ENCODE peak calls at places on chromosomes 16 and 17, in seven cellular contexts. One of them, this sample, is unnamed.

GRCh38 chr16:65064131-65064530 is 57.7 kb downstream of the CDH11 start:
- DNase-seq in left ventricle myocardium inferior: no peak
- DNase-seq in thoracic aorta: no peak
- DNase-seq in uterus: no peak
- DNase-seq in BE2C: no peak
- DNase-seq in GM23338: no peak
- DNase-seq in SJSA1: no peak
- DNase-seq in this sample: no peak

GRCh38 chr16:83926726-83927397 is 26.2 kb upstream of the OSGIN1 start:
- DNase-seq in SJSA1: peak; percentile 44
- DNase-seq in uterus: peak; percentile 66
- DNase-seq in thoracic aorta: peak; percentile 38
- DNase-seq in left ventricle myocardium inferior: peak; percentile 63
- DNase-seq in GM23338: peak; percentile 90
- DNase-seq in BE2C: peak; percentile 70
- DNase-seq in this sample: peak; percentile 76

GRCh38 chr16:83771306-83771942 is 36.4 kb upstream of the HSBP1 start:
- DNase-seq in SJSA1: no peak
- DNase-seq in uterus: peak; percentile 18
- DNase-seq in BE2C: peak; percentile 11
- DNase-seq in thoracic aorta: peak; percentile 7
- DNase-seq in left ventricle myocardium inferior: peak; percentile 78
- DNase-seq in GM23338: no peak
- DNase-seq in this sample: peak; percentile 78

GRCh38 chr17:19002805-19003542 is 1.6 kb downstream of the FAM83G start:
- DNase-seq in left ventricle myocardium inferior: no peak
- DNase-seq in thoracic aorta: no peak
- DNase-seq in uterus: no peak
- DNase-seq in BE2C: no peak
- DNase-seq in SJSA1: no peak
- DNase-seq in GM23338: no peak
- DNase-seq in this sample: no peak

GRCh38 chr17:65588194-65588808 is 26.9 kb upstream of the AXIN2 start:
- DNase-seq in SJSA1: no peak
- DNase-seq in BE2C: no peak
- DNase-seq in left ventricle myocardium inferior: peak; percentile 45
- DNase-seq in GM23338: no peak
- DNase-seq in thoracic aorta: no peak
- DNase-seq in uterus: no peak
- DNase-seq in this sample: peak; percentile 43

GRCh38 chr17:32755045-32755805 is 121.7 kb downstream of the MYO1D start:
- DNase-seq in thoracic aorta: no peak
- DNase-seq in SJSA1: peak; percentile 11
- DNase-seq in left ventricle myocardium inferior: no peak
- DNase-seq in uterus: no peak
- DNase-seq in GM23338: peak; percentile 53
- DNase-seq in BE2C: no peak
- DNase-seq in this sample: no peak

GRCh38 chr16:8935989-8936388 is 27.7 kb downstream of the USP7 start:
- DNase-seq in thoracic aorta: no peak
- DNase-seq in left ventricle myocardium inferior: no peak
- DNase-seq in GM23338: peak; percentile 77
- DNase-seq in SJSA1: no peak
- DNase-seq in uterus: no peak
- DNase-seq in BE2C: no peak
- DNase-seq in this sample: no peak

GRCh38 chr17:63626551-63627228 is 4.5 kb downstream of the MAP3K3 start:
- DNase-seq in GM23338: no peak
- DNase-seq in SJSA1: no peak
- DNase-seq in left ventricle myocardium inferior: no peak
- DNase-seq in uterus: no peak
- DNase-seq in BE2C: no peak
- DNase-seq in thoracic aorta: no peak
- DNase-seq in this sample: no peak

GRCh38 chr16:97822-98221 is 19.8 kb downstream of the MPG start:
- DNase-seq in thoracic aorta: no peak
- DNase-seq in uterus: no peak
- DNase-seq in GM23338: no peak
- DNase-seq in left ventricle myocardium inferior: no peak
- DNase-seq in BE2C: no peak
- DNase-seq in SJSA1: no peak
- DNase-seq in this sample: no peak

GRCh38 chr17:7587420-7587786 is 2.5 kb downstream of the SOX15 start:
- DNase-seq in left ventricle myocardium inferior: no peak
- DNase-seq in uterus: no peak
- DNase-seq in GM23338: no peak
- DNase-seq in thoracic aorta: no peak
- DNase-seq in SJSA1: no peak
- DNase-seq in BE2C: no peak
- DNase-seq in this sample: no peak

GRCh38 chr16:11152205-11152604 is 103.8 kb downstream of the SOCS1 start:
- DNase-seq in SJSA1: no peak
- DNase-seq in GM23338: no peak
- DNase-seq in uterus: no peak
- DNase-seq in thoracic aorta: no peak
- DNase-seq in BE2C: peak; percentile 59
- DNase-seq in left ventricle myocardium inferior: no peak
- DNase-seq in this sample: no peak

GRCh38 chr17:12927541-12928425 is 90.0 kb downstream of the ELAC2 start:
- DNase-seq in left ventricle myocardium inferior: peak; percentile 20
- DNase-seq in BE2C: no peak
- DNase-seq in thoracic aorta: no peak
- DNase-seq in SJSA1: no peak
- DNase-seq in uterus: peak; percentile 22
- DNase-seq in GM23338: no peak
- DNase-seq in this sample: peak; percentile 47

GRCh38 chr17:79248843-79249242 is 174.2 kb downstream of the ENGASE start:
- DNase-seq in GM23338: peak; percentile 22
- DNase-seq in left ventricle myocardium inferior: no peak
- DNase-seq in BE2C: no peak
- DNase-seq in uterus: no peak
- DNase-seq in thoracic aorta: no peak
- DNase-seq in SJSA1: no peak
- DNase-seq in this sample: no peak

GRCh38 chr16:35011-35775 is 18.2 kb downstream of the POLR3K start:
- DNase-seq in SJSA1: no peak
- DNase-seq in left ventricle myocardium inferior: no peak
- DNase-seq in BE2C: no peak
- DNase-seq in GM23338: peak; percentile 0
- DNase-seq in thoracic aorta: no peak
- DNase-seq in uterus: no peak
- DNase-seq in this sample: no peak

GRCh38 chr17:57281887-57282653 is 25.7 kb downstream of the MSI2 start:
- DNase-seq in left ventricle myocardium inferior: no peak
- DNase-seq in BE2C: no peak
- DNase-seq in GM23338: no peak
- DNase-seq in uterus: no peak
- DNase-seq in SJSA1: no peak
- DNase-seq in thoracic aorta: no peak
- DNase-seq in this sample: no peak

DNA sequence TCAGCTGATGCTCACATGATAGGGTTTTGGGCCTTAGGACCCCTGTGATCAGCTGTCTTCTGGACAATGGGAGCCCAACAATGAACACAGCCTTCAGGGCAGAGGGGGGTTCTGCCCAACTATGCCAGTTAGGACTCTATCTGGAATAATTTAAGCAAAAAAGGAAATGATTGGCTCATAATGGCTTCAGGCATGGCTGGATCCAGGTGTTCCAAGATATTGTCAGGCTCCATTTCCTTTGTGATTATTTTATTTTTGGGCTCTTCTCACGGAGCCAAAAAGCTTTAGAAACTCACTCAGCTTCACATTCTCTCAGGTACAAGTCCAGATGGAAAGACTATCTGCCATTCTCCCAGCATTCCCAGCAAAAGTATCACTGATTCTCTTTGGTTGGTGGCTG is 2.9 kb upstream of the MT2A start:
- DNase-seq in SJSA1: no peak
- DNase-seq in left ventricle myocardium inferior: no peak
- DNase-seq in BE2C: no peak
- DNase-seq in thoracic aorta: no peak
- DNase-seq in uterus: no peak
- DNase-seq in GM23338: no peak
- DNase-seq in this sample: no peak
- H3K4me1 ChIP-seq in SJSA1: peaks cover 37% of the 10 kb centered on the region
- H3K4me1 ChIP-seq in left ventricle myocardium inferior: peaks cover 46% of the 10 kb centered on the region
- H3K4me1 ChIP-seq in BE2C: peaks cover 3% of the 10 kb centered on the region
- H3K4me1 ChIP-seq in thoracic aorta: peaks cover 21% of the 10 kb centered on the region
- H3K4me1 ChIP-seq in uterus: peaks cover 7% of the 10 kb centered on the region
- H3K4me1 ChIP-seq in GM23338: peaks cover 22% of the 10 kb centered on the region
- H3K4me1 ChIP-seq in this sample: peaks cover 37% of the 10 kb centered on the region

GRCh38 chr16:67246081-67246944 is 968 bp downstream of the FHOD1 start:
- DNase-seq in BE2C: peak; percentile 87
- DNase-seq in left ventricle myocardium inferior: peak; percentile 80
- DNase-seq in uterus: peak; percentile 71
- DNase-seq in GM23338: peak; percentile 97
- DNase-seq in SJSA1: peak; percentile 87
- DNase-seq in thoracic aorta: no peak
- DNase-seq in this sample: peak; percentile 84
- H3K4me1 ChIP-seq in BE2C: peaks cover 18% of the 10 kb centered on the region
- H3K4me1 ChIP-seq in left ventricle myocardium inferior: peaks cover 83% of the 10 kb centered on the region
- H3K4me1 ChIP-seq in uterus: peaks cover 15% of the 10 kb centered on the region
- H3K4me1 ChIP-seq in GM23338: peaks cover 30% of the 10 kb centered on the region
- H3K4me1 ChIP-seq in SJSA1: peaks cover 74% of the 10 kb centered on the region
- H3K4me1 ChIP-seq in thoracic aorta: peaks cover 36% of the 10 kb centered on the region
- H3K4me1 ChIP-seq in this sample: peaks cover 72% of the 10 kb centered on the region

GRCh38 chr17:29664743-29665479 is 42.2 kb upstream of the CORO6 start:
- DNase-seq in GM23338: no peak
- DNase-seq in BE2C: no peak
- DNase-seq in SJSA1: no peak
- DNase-seq in uterus: no peak
- DNase-seq in left ventricle myocardium inferior: no peak
- DNase-seq in thoracic aorta: no peak
- DNase-seq in this sample: no peak

GRCh38 chr17:29671661-29672060 is 48.9 kb upstream of the CORO6 start:
- DNase-seq in left ventricle myocardium inferior: no peak
- DNase-seq in uterus: no peak
- DNase-seq in BE2C: no peak
- DNase-seq in SJSA1: no peak
- DNase-seq in thoracic aorta: no peak
- DNase-seq in GM23338: no peak
- DNase-seq in this sample: no peak

GRCh38 chr17:29665480-29665807 is 42.7 kb upstream of the CORO6 start:
- DNase-seq in uterus: no peak
- DNase-seq in GM23338: no peak
- DNase-seq in left ventricle myocardium inferior: no peak
- DNase-seq in SJSA1: no peak
- DNase-seq in thoracic aorta: no peak
- DNase-seq in BE2C: no peak
- DNase-seq in this sample: no peak

GRCh38 chr17:29663155-29663554 is 40.4 kb upstream of the CORO6 start:
- DNase-seq in thoracic aorta: no peak
- DNase-seq in BE2C: no peak
- DNase-seq in uterus: no peak
- DNase-seq in left ventricle myocardium inferior: no peak
- DNase-seq in GM23338: peak; percentile 35
- DNase-seq in SJSA1: no peak
- DNase-seq in this sample: no peak

DNA sequence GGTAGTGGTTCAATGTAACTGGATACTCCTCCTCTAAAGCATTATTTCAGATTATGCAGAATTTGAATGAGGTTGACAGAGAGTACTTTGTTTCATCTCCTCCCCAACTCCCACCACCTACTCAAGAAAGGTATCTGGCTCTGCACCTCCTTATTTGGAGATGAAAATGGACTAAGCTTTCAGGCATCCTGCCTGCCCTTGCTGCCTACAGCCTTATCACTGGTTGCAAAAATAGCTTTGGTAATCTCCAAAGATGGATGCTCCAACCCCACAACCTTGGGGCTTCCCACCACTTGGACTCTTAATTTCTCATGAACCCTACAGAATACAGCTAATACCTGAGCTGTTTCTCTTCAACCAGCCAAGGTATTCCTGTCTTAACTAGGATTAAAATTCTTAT is 45.3 kb upstream of the CORO6 start:
- DNase-seq in BE2C: no peak
- DNase-seq in uterus: no peak
- DNase-seq in GM23338: peak; percentile 14
- DNase-seq in SJSA1: no peak
- DNase-seq in left ventricle myocardium inferior: no peak
- DNase-seq in thoracic aorta: no peak
- DNase-seq in this sample: peak; percentile 51
- H3K4me1 ChIP-seq in BE2C: no peaks in the 10 kb centered on the region
- H3K4me1 ChIP-seq in uterus: no peaks in the 10 kb centered on the region
- H3K4me1 ChIP-seq in GM23338: peaks cover 3% of the 10 kb centered on the region
- H3K4me1 ChIP-seq in SJSA1: no peaks in the 10 kb centered on the region
- H3K4me1 ChIP-seq in left ventricle myocardium inferior: peaks cover 51% of the 10 kb centered on the region
- H3K4me1 ChIP-seq in thoracic aorta: peaks cover 5% of the 10 kb centered on the region
- H3K4me1 ChIP-seq in this sample: peaks cover 25% of the 10 kb centered on the region

DNA sequence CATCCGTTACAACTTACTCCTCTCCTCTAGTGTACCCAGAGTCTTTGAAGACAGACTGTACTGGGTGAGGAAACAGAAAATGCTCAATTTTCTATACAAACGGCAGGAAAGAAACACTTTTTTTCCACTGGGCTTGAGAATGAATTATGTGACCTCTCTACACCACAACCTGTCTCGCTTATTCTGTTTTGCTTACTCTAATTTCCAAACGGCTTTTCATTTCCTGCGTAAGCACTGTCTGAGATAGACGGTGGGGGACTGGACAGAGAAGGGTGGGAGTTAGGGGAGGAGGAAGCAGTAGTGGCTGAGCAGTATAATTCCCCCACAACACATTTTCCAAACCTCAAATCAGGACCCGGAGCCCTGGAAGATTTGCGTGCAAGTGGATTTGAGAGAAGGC is 191.4 kb upstream of the SDK2 start:
- DNase-seq in GM23338: no peak
- DNase-seq in SJSA1: no peak
- DNase-seq in left ventricle myocardium inferior: no peak
- DNase-seq in uterus: no peak
- DNase-seq in thoracic aorta: no peak
- DNase-seq in BE2C: no peak
- DNase-seq in this sample: no peak
- H3K4me1 ChIP-seq in GM23338: no peaks in the 10 kb centered on the region
- H3K4me1 ChIP-seq in SJSA1: no peaks in the 10 kb centered on the region
- H3K4me1 ChIP-seq in left ventricle myocardium inferior: no peaks in the 10 kb centered on the region
- H3K4me1 ChIP-seq in uterus: no peaks in the 10 kb centered on the region
- H3K4me1 ChIP-seq in thoracic aorta: no peaks in the 10 kb centered on the region
- H3K4me1 ChIP-seq in BE2C: peaks cover 16% of the 10 kb centered on the region
- H3K4me1 ChIP-seq in this sample: no peaks in the 10 kb centered on the region

GRCh38 chr17:17781591-17782424 is 55.0 kb downstream of the SREBF1 start:
- DNase-seq in uterus: peak; percentile 87
- DNase-seq in GM23338: peak; percentile 79
- DNase-seq in left ventricle myocardium inferior: peak; percentile 85
- DNase-seq in BE2C: peak; percentile 48
- DNase-seq in SJSA1: no peak
- DNase-seq in thoracic aorta: no peak
- DNase-seq in this sample: peak; percentile 87

GRCh38 chr17:17783121-17783824 is 53.5 kb downstream of the SREBF1 start:
- DNase-seq in uterus: peak; percentile 73
- DNase-seq in BE2C: peak; percentile 46
- DNase-seq in thoracic aorta: no peak
- DNase-seq in GM23338: peak; percentile 89
- DNase-seq in left ventricle myocardium inferior: peak; percentile 85
- DNase-seq in SJSA1: no peak
- DNase-seq in this sample: peak; percentile 86

GRCh38 chr17:17780941-17781590 is 55.7 kb downstream of the SREBF1 start:
- DNase-seq in left ventricle myocardium inferior: no peak
- DNase-seq in SJSA1: peak; percentile 42
- DNase-seq in GM23338: peak; percentile 90
- DNase-seq in uterus: peak; percentile 83
- DNase-seq in BE2C: no peak
- DNase-seq in thoracic aorta: no peak
- DNase-seq in this sample: peak; percentile 35

GRCh38 chr17:17783825-17784598 is 52.8 kb downstream of the SREBF1 start:
- DNase-seq in left ventricle myocardium inferior: peak; percentile 66
- DNase-seq in uterus: peak; percentile 68
- DNase-seq in GM23338: peak; percentile 76
- DNase-seq in BE2C: peak; percentile 28
- DNase-seq in SJSA1: no peak
- DNase-seq in thoracic aorta: no peak
- DNase-seq in this sample: peak; percentile 68

GRCh38 chr17:17782425-17783120 is 54.2 kb downstream of the SREBF1 start:
- DNase-seq in thoracic aorta: no peak
- DNase-seq in uterus: no peak
- DNase-seq in BE2C: no peak
- DNase-seq in GM23338: peak; percentile 61
- DNase-seq in SJSA1: no peak
- DNase-seq in left ventricle myocardium inferior: no peak
- DNase-seq in this sample: peak; percentile 39
- H3K4me1 ChIP-seq in thoracic aorta: peaks cover 13% of the 10 kb centered on the region
- H3K4me1 ChIP-seq in uterus: peaks cover 46% of the 10 kb centered on the region
- H3K4me1 ChIP-seq in BE2C: peaks cover 38% of the 10 kb centered on the region
- H3K4me1 ChIP-seq in GM23338: peaks cover 41% of the 10 kb centered on the region
- H3K4me1 ChIP-seq in SJSA1: peaks cover 32% of the 10 kb centered on the region
- H3K4me1 ChIP-seq in left ventricle myocardium inferior: peaks cover 99% of the 10 kb centered on the region
- H3K4me1 ChIP-seq in this sample: peaks cover 45% of the 10 kb centered on the region